ENCODE peak calls at places on chromosomes 12 and 14, in ten cellular contexts. One of them, this sample, is unnamed.

GRCh38 chr14:55884819-55885218 is 233.4 kb upstream of the PELI2 start:
- DNase-seq in uterus: no peak
- DNase-seq in pancreas: no peak
- DNase-seq in right atrium auricular region: no peak
- DNase-seq in brain microvascular endothelial cell: no peak
- DNase-seq in CD8-positive, alpha-beta T cell: no peak
- DNase-seq in keratinocyte: no peak
- DNase-seq in left ventricle myocardium inferior: no peak
- DNase-seq in lower lobe of right lung: no peak
- DNase-seq in gastrocnemius medialis: no peak
- DNase-seq in this sample: no peak

GRCh38 chr12:6947615-6948014 is 3.5 kb upstream of the PTPN6 start:
- DNase-seq in uterus: no peak
- DNase-seq in pancreas: no peak
- DNase-seq in right atrium auricular region: no peak
- DNase-seq in brain microvascular endothelial cell: no peak
- DNase-seq in CD8-positive, alpha-beta T cell: no peak
- DNase-seq in keratinocyte: no peak
- DNase-seq in left ventricle myocardium inferior: no peak
- DNase-seq in lower lobe of right lung: peak
- DNase-seq in gastrocnemius medialis: no peak
- DNase-seq in this sample: no peak

GRCh38 chr12:118034429-118035193 is 18.1 kb downstream of the RFC5 start:
- DNase-seq in uterus: no peak
- DNase-seq in pancreas: no peak
- DNase-seq in right atrium auricular region: no peak
- DNase-seq in brain microvascular endothelial cell: peak
- DNase-seq in CD8-positive, alpha-beta T cell: no peak
- DNase-seq in keratinocyte: no peak
- DNase-seq in left ventricle myocardium inferior: no peak
- DNase-seq in lower lobe of right lung: no peak
- DNase-seq in gastrocnemius medialis: no peak
- DNase-seq in this sample: no peak

GRCh38 chr12:57475271-57476161 is 4.2 kb downstream of the ARHGAP9 start:
- DNase-seq in uterus: no peak
- DNase-seq in pancreas: no peak
- DNase-seq in right atrium auricular region: no peak
- DNase-seq in brain microvascular endothelial cell: no peak
- DNase-seq in CD8-positive, alpha-beta T cell: no peak
- DNase-seq in keratinocyte: no peak
- DNase-seq in left ventricle myocardium inferior: no peak
- DNase-seq in lower lobe of right lung: no peak
- DNase-seq in gastrocnemius medialis: no peak
- DNase-seq in this sample: no peak

GRCh38 chr14:51595831-51596472 is 55.8 kb upstream of the FRMD6 start:
- DNase-seq in uterus: no peak
- DNase-seq in pancreas: no peak
- DNase-seq in right atrium auricular region: no peak
- DNase-seq in brain microvascular endothelial cell: peak
- DNase-seq in CD8-positive, alpha-beta T cell: no peak
- DNase-seq in keratinocyte: no peak
- DNase-seq in left ventricle myocardium inferior: no peak
- DNase-seq in lower lobe of right lung: no peak
- DNase-seq in gastrocnemius medialis: no peak
- DNase-seq in this sample: no peak

GRCh38 chr14:71289536-71289935 is 382.3 kb downstream of the PCNX1 start:
- DNase-seq in uterus: no peak
- DNase-seq in pancreas: no peak
- DNase-seq in right atrium auricular region: no peak
- DNase-seq in brain microvascular endothelial cell: no peak
- DNase-seq in CD8-positive, alpha-beta T cell: no peak
- DNase-seq in keratinocyte: no peak
- DNase-seq in left ventricle myocardium inferior: no peak
- DNase-seq in lower lobe of right lung: no peak
- DNase-seq in gastrocnemius medialis: no peak
- DNase-seq in this sample: no peak

GRCh38 chr14:66495214-66496098 is 9.3 kb downstream of the CCDC196 start:
- DNase-seq in uterus: peak
- DNase-seq in pancreas: peak
- DNase-seq in right atrium auricular region: peak
- DNase-seq in brain microvascular endothelial cell: peak
- DNase-seq in CD8-positive, alpha-beta T cell: peak
- DNase-seq in keratinocyte: no peak
- DNase-seq in left ventricle myocardium inferior: no peak
- DNase-seq in lower lobe of right lung: no peak
- DNase-seq in gastrocnemius medialis: peak
- DNase-seq in this sample: no peak

GRCh38 chr12:47739959-47740358 is 14.7 kb upstream of the ENDOU start:
- DNase-seq in uterus: no peak
- DNase-seq in pancreas: no peak
- DNase-seq in right atrium auricular region: peak
- DNase-seq in brain microvascular endothelial cell: no peak
- DNase-seq in CD8-positive, alpha-beta T cell: no peak
- DNase-seq in keratinocyte: no peak
- DNase-seq in left ventricle myocardium inferior: peak
- DNase-seq in lower lobe of right lung: no peak
- DNase-seq in gastrocnemius medialis: no peak
- DNase-seq in this sample: no peak

DNA sequence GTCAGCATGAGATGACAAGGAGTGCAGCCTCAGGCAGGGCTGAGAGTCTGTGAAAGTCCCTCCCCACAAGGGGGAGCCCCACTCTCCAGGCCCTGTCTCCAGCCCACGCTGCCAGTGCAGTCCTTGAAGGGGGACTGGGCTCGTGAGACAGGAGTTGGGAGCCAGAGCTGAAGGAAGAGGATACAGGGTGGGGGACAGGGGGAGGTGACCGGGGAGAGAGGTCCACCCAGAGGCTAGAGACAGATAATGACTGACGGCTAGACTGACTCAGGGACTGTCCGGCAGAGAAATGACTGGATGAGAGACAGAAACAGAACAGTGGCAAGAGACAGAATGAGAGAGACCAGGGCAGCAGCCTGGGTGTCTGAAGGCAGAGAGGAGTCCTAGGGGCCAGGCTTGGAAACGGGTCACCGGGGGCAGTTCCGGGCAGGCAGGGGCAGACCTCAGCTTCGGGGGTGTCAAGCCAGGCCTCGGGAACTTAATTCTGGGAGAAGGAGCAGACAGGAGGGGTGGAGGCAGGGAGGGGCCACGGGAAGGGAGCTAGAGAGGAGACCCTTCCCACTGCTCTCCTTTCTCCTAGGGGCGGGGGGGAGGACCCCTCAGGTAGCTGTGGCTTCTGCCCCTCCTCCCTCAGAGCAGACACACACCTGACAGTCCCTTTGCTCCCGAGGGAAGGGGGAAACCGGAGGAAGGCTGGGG is 914 bp downstream of the CDH24 start:
- DNase-seq in uterus: peak
- DNase-seq in pancreas: peak
- DNase-seq in right atrium auricular region: peak
- DNase-seq in brain microvascular endothelial cell: peak
- DNase-seq in CD8-positive, alpha-beta T cell: peak
- DNase-seq in keratinocyte: peak
- DNase-seq in left ventricle myocardium inferior: peak
- DNase-seq in lower lobe of right lung: peak
- DNase-seq in gastrocnemius medialis: peak
- DNase-seq in this sample: peak
- TF ChIP-seq CTCF in uterus: peak
- TF ChIP-seq CTCF in pancreas: peak
- TF ChIP-seq CTCF in right atrium auricular region: peak
- TF ChIP-seq CTCF in brain microvascular endothelial cell: peak
- TF ChIP-seq CTCF in CD8-positive, alpha-beta T cell: peak
- TF ChIP-seq CTCF in keratinocyte: peak
- TF ChIP-seq CTCF in left ventricle myocardium inferior: peak
- TF ChIP-seq CTCF in lower lobe of right lung: peak
- TF ChIP-seq CTCF in gastrocnemius medialis: peak
- TF ChIP-seq CTCF in this sample: peak

GRCh38 chr12:107684990-107685359 is 624 bp upstream of the PWP1 start:
- DNase-seq in uterus: no peak
- DNase-seq in pancreas: peak
- DNase-seq in right atrium auricular region: no peak
- DNase-seq in brain microvascular endothelial cell: peak
- DNase-seq in CD8-positive, alpha-beta T cell: no peak
- DNase-seq in keratinocyte: no peak
- DNase-seq in left ventricle myocardium inferior: no peak
- DNase-seq in lower lobe of right lung: no peak
- DNase-seq in gastrocnemius medialis: no peak
- DNase-seq in this sample: no peak

GRCh38 chr12:107681455-107681835 is 4.2 kb upstream of the PWP1 start:
- DNase-seq in uterus: no peak
- DNase-seq in pancreas: no peak
- DNase-seq in right atrium auricular region: no peak
- DNase-seq in brain microvascular endothelial cell: no peak
- DNase-seq in CD8-positive, alpha-beta T cell: no peak
- DNase-seq in keratinocyte: no peak
- DNase-seq in left ventricle myocardium inferior: no peak
- DNase-seq in lower lobe of right lung: no peak
- DNase-seq in gastrocnemius medialis: no peak
- DNase-seq in this sample: no peak

GRCh38 chr12:107685360-107686248 is at the start of gene PWP1:
- DNase-seq in uterus: peak
- DNase-seq in pancreas: peak
- DNase-seq in right atrium auricular region: peak
- DNase-seq in brain microvascular endothelial cell: peak
- DNase-seq in CD8-positive, alpha-beta T cell: peak
- DNase-seq in keratinocyte: peak
- DNase-seq in left ventricle myocardium inferior: peak
- DNase-seq in lower lobe of right lung: peak
- DNase-seq in gastrocnemius medialis: peak
- DNase-seq in this sample: peak

GRCh38 chr12:107681836-107682820 is 3.5 kb upstream of the PWP1 start:
- DNase-seq in uterus: no peak
- DNase-seq in pancreas: no peak
- DNase-seq in right atrium auricular region: no peak
- DNase-seq in brain microvascular endothelial cell: no peak
- DNase-seq in CD8-positive, alpha-beta T cell: no peak
- DNase-seq in keratinocyte: no peak
- DNase-seq in left ventricle myocardium inferior: no peak
- DNase-seq in lower lobe of right lung: no peak
- DNase-seq in gastrocnemius medialis: no peak
- DNase-seq in this sample: no peak

DNA sequence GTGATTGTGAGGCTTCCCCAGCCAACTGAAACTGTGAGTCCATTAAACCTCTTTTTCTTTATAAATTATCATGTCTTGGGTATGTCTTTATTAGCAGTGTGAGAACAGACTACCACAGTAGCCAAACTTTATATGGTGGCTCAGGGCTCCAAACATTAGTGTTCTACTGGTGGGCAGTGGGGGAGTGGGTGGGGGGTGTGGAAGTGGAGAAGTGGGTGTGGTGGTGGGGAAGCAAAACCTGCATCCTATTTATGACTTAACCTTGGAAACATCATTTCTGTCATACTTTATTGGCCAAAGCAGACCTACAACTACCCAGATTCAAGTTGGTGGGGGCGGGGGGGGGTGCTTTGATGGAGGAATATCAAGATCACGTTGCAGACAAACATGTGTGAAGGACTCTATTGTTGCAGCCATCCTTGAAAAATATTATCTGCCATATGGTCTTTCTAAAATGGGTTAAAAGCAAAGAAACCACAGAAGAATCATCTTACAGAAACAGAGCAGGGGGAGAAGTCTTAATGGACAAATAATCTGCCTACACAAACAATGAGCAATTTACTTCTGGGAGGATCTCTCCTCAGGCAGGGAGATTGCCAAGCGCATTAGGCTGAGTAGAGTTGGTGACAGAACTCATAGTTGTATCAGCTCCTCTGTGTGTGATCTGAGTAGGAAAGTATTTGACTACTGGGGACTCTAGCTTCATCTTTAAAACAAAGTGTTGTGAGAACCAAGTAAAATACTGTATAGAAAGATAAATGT is 1.4 kb upstream of the PWP1 start:
- DNase-seq in uterus: no peak
- DNase-seq in pancreas: no peak
- DNase-seq in right atrium auricular region: no peak
- DNase-seq in brain microvascular endothelial cell: peak
- DNase-seq in CD8-positive, alpha-beta T cell: no peak
- DNase-seq in keratinocyte: no peak
- DNase-seq in left ventricle myocardium inferior: no peak
- DNase-seq in lower lobe of right lung: no peak
- DNase-seq in gastrocnemius medialis: no peak
- DNase-seq in this sample: no peak
- H3K4me3 ChIP-seq in uterus: no peak
- H3K4me3 ChIP-seq in pancreas: peak
- H3K4me3 ChIP-seq in right atrium auricular region: no peak
- H3K4me3 ChIP-seq in brain microvascular endothelial cell: no peak
- H3K4me3 ChIP-seq in CD8-positive, alpha-beta T cell: no peak
- H3K4me3 ChIP-seq in keratinocyte: no peak
- H3K4me3 ChIP-seq in left ventricle myocardium inferior: peak
- H3K4me3 ChIP-seq in lower lobe of right lung: peak
- H3K4me3 ChIP-seq in gastrocnemius medialis: no peak
- H3K4me3 ChIP-seq in this sample: no peak

GRCh38 chr12:93571360-93571853 is 1.1 kb upstream of the SOCS2 start:
- DNase-seq in uterus: peak
- DNase-seq in pancreas: peak
- DNase-seq in right atrium auricular region: peak
- DNase-seq in brain microvascular endothelial cell: peak
- DNase-seq in CD8-positive, alpha-beta T cell: peak
- DNase-seq in keratinocyte: no peak
- DNase-seq in left ventricle myocardium inferior: peak
- DNase-seq in lower lobe of right lung: peak
- DNase-seq in gastrocnemius medialis: peak
- DNase-seq in this sample: peak

GRCh38 chr12:93573552-93574223 is 1.2 kb downstream of the SOCS2 start:
- DNase-seq in uterus: peak
- DNase-seq in pancreas: no peak
- DNase-seq in right atrium auricular region: no peak
- DNase-seq in brain microvascular endothelial cell: no peak
- DNase-seq in CD8-positive, alpha-beta T cell: no peak
- DNase-seq in keratinocyte: no peak
- DNase-seq in left ventricle myocardium inferior: no peak
- DNase-seq in lower lobe of right lung: no peak
- DNase-seq in gastrocnemius medialis: no peak
- DNase-seq in this sample: no peak

GRCh38 chr12:93570552-93571359 is 1.7 kb upstream of the SOCS2 start:
- DNase-seq in uterus: peak
- DNase-seq in pancreas: peak
- DNase-seq in right atrium auricular region: peak
- DNase-seq in brain microvascular endothelial cell: peak
- DNase-seq in CD8-positive, alpha-beta T cell: peak
- DNase-seq in keratinocyte: no peak
- DNase-seq in left ventricle myocardium inferior: peak
- DNase-seq in lower lobe of right lung: peak
- DNase-seq in gastrocnemius medialis: peak
- DNase-seq in this sample: peak

GRCh38 chr12:93572712-93573551 is 457 bp downstream of the SOCS2 start:
- DNase-seq in uterus: no peak
- DNase-seq in pancreas: no peak
- DNase-seq in right atrium auricular region: no peak
- DNase-seq in brain microvascular endothelial cell: no peak
- DNase-seq in CD8-positive, alpha-beta T cell: peak
- DNase-seq in keratinocyte: no peak
- DNase-seq in left ventricle myocardium inferior: peak
- DNase-seq in lower lobe of right lung: peak
- DNase-seq in gastrocnemius medialis: no peak
- DNase-seq in this sample: peak

DNA sequence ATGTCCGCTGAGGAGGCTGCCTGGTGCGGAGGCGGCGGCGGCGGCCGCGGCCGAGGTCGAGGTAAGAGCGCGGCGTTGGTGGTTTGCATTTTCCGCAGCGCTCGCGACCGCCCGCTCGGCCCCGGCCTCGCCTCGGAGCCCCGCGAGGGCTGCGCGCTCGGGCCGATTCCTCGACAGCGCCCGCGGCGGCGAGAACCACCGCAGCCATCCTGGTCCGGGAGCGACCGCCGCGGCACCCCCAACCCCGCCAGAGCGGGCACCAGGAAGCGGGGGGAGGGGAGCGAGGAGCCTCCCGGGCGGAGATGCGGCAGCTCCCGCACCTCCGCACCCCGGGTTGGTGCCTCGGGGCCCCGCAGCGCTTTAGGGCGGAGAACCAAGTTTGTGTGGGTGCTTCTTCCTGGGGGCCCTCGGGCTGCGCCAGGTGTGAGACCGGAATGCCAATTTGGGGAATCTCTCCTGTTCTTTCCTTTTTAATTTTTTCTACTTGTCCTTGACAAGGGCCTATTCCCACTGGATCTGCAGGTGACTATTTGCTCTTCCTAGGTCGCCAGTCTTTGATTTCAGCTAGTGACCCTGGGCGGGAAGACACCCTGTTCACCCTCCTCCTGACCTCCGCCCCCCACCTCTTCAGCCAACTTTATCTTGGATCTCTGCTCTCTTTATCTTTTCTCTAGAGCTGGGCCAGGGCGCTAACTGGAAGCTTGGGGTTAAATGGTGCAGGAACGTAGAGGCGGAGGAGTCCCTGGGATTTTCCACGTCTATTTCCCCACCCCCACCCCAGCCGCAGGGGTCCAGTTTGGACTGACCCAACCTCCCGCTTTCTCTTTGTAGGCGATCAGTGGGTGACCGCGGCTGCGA is at the start of gene SOCS2:
- DNase-seq in uterus: peak
- DNase-seq in pancreas: peak
- DNase-seq in right atrium auricular region: no peak
- DNase-seq in brain microvascular endothelial cell: no peak
- DNase-seq in CD8-positive, alpha-beta T cell: peak
- DNase-seq in keratinocyte: no peak
- DNase-seq in left ventricle myocardium inferior: peak
- DNase-seq in lower lobe of right lung: peak
- DNase-seq in gastrocnemius medialis: no peak
- DNase-seq in this sample: peak
- H3K27ac ChIP-seq in uterus: peak
- H3K27ac ChIP-seq in pancreas: peak
- H3K27ac ChIP-seq in right atrium auricular region: peak
- H3K27ac ChIP-seq in brain microvascular endothelial cell: peak
- H3K27ac ChIP-seq in CD8-positive, alpha-beta T cell: peak
- H3K27ac ChIP-seq in keratinocyte: peak
- H3K27ac ChIP-seq in left ventricle myocardium inferior: peak
- H3K27ac ChIP-seq in lower lobe of right lung: peak
- H3K27ac ChIP-seq in gastrocnemius medialis: peak
- H3K27ac ChIP-seq in this sample: peak

DNA sequence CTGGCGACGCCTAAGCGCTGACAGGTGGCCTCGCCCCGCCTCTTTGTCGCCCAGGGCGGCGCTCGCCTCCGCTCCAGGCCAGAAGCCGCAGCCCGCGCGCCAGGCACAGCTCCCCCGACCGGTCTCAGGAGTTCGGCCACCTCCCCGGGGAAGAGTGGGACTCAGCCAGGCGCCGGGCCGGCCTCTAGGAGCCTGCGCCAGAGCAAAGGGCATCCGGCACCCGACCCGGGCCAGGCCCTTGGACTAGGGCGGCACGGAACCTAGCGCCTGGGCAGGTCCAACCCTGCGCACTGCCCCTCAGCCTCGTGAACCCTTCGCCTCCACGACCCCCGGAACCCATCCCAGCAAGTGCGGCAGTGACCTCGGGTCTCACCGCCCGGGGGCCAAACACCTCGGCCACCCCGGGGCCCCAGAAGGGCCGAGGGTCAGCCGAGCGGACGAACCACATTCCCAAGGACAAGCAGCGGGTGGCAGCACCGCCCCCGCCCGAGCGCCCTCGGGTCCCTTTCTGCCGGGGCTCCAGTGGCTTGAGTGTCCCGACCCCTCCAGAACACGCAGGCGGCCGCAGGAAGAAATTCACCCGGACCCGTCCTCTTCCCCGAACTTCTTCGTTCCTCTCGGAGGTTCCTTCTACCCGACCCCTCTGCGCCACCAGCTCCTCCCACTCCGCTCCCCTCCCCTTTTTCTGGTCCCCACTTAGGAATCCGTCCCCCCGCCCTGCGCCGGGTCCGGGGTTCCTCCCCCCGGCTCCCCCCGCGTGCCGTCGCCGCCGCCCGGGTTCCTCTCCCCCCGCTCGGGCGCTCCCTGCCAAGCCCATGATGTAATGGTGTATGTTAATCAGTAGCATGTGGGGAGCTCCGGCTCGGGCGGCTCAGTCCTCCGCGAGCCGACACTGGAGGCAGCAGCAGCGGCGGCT is 1.4 kb upstream of the SAMD4A start:
- DNase-seq in uterus: peak
- DNase-seq in pancreas: peak
- DNase-seq in right atrium auricular region: peak
- DNase-seq in brain microvascular endothelial cell: peak
- DNase-seq in CD8-positive, alpha-beta T cell: peak
- DNase-seq in keratinocyte: no peak
- DNase-seq in left ventricle myocardium inferior: peak
- DNase-seq in lower lobe of right lung: peak
- DNase-seq in gastrocnemius medialis: peak
- DNase-seq in this sample: peak
- TF ChIP-seq CTCF in uterus: peak
- TF ChIP-seq CTCF in pancreas: no peak
- TF ChIP-seq CTCF in right atrium auricular region: no peak
- TF ChIP-seq CTCF in brain microvascular endothelial cell: no peak
- TF ChIP-seq CTCF in CD8-positive, alpha-beta T cell: no peak
- TF ChIP-seq CTCF in keratinocyte: peak
- TF ChIP-seq CTCF in left ventricle myocardium inferior: peak
- TF ChIP-seq CTCF in lower lobe of right lung: peak
- TF ChIP-seq CTCF in gastrocnemius medialis: peak
- TF ChIP-seq CTCF in this sample: no peak